ENCODE peak calls at places on chromosome 4, in five cellular contexts. E, W, G, V and F are unnamed samples.

GRCh38 chr4:109996531-109996930 is 83.8 kb downstream of the EGF start:
- DNase-seq in E (no peak), W (no peak), V (no peak), G (no peak), F (no peak)

GRCh38 chr4:183182873-183183725 is 84.0 kb downstream of the WWC2 start:
- DNase-seq in G (peak; percentile 22), V (no peak), E (no peak), W (no peak), F (no peak)

GRCh38 chr4:87985097-87985886 is 9.8 kb downstream of the SPP1 start:
- DNase-seq in G (no peak), V (no peak), W (no peak), E (no peak), F (no peak)

GRCh38 chr4:60605651-60606354 is 594.3 kb upstream of the ADGRL3 start:
- DNase-seq in V (no peak), G (no peak), W (no peak), E (no peak), F (no peak)

GRCh38 chr4:121428721-121429120 is 47.9 kb upstream of the QRFPR start:
- DNase-seq in V (no peak), E (no peak), W (no peak), G (no peak), F (no peak)

GRCh38 chr4:656651-657337 is 17.3 kb downstream of the ATP5ME start:
- DNase-seq in G (no peak), W (no peak), V (no peak), E (no peak), F (no peak)

GRCh38 chr4:79913581-79913980 is 159.4 kb downstream of the ANTXR2 start:
- DNase-seq in W (no peak), E (no peak), V (no peak), G (no peak), F (no peak)

GRCh38 chr4:84734037-84734436 is 151.1 kb downstream of the CDS1 start:
- DNase-seq in E (no peak), W (no peak), G (no peak), V (no peak), F (no peak)

GRCh38 chr4:47623916-47624554 is 139.0 kb downstream of the ATP10D start:
- DNase-seq in V (no peak), W (no peak), E (no peak), G (no peak), F (no peak)

GRCh38 chr4:26141101-26141830 is 179.5 kb upstream of the RBPJ start:
- DNase-seq in W (no peak), E (no peak), G (no peak), V (no peak), F (no peak)

GRCh38 chr4:139154952-139155557 is 22.0 kb downstream of the ELF2 start:
- DNase-seq in E (no peak), V (no peak), G (no peak), W (no peak), F (no peak)

GRCh38 chr4:99383381-99383780 is 30.8 kb upstream of the ADH1C start:
- DNase-seq in G (no peak), E (no peak), W (no peak), V (no peak), F (no peak)
- TF ChIP-seq CTCF in G (no peak), E (no peak), W (no peak), V (no peak), F (no peak)

GRCh38 chr4:105436414-105436813 is 37.4 kb downstream of the PPA2 start:
- DNase-seq in G (no peak), W (no peak), V (no peak), E (no peak), F (no peak)

GRCh38 chr4:105434940-105435339 is 38.9 kb downstream of the PPA2 start:
- DNase-seq in G (no peak), E (no peak), V (no peak), W (no peak), F (no peak)

DNA sequence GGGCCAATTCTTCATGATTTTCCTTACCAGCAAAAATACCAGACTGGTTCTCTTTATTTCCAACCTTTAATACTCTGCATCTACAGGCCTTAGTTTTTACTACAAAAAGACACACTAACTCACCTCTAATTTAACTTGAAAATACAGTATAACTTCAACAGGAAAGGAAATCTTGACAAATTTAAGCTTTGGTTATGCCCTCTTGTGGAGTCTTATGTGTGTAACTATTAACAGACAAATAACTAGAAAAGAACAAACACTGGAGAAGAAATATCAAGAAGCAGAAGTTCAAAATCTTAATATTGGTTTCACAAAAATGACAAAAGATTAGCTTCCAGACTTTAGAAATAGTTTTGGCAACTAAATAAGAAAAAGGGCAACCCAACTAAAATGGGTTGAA is 33.0 kb downstream of the PPA2 start:
- DNase-seq in E (no peak), V (no peak), W (no peak), G (no peak), F (no peak)
- TF ChIP-seq CTCF in E (no peak), V (no peak), W (no peak), G (no peak), F (no peak)

GRCh38 chr4:180962268-180962667 is 1280.9 kb upstream of the TENM3 start:
- DNase-seq in W (no peak), V (no peak), E (no peak), G (no peak), F (no peak)

DNA sequence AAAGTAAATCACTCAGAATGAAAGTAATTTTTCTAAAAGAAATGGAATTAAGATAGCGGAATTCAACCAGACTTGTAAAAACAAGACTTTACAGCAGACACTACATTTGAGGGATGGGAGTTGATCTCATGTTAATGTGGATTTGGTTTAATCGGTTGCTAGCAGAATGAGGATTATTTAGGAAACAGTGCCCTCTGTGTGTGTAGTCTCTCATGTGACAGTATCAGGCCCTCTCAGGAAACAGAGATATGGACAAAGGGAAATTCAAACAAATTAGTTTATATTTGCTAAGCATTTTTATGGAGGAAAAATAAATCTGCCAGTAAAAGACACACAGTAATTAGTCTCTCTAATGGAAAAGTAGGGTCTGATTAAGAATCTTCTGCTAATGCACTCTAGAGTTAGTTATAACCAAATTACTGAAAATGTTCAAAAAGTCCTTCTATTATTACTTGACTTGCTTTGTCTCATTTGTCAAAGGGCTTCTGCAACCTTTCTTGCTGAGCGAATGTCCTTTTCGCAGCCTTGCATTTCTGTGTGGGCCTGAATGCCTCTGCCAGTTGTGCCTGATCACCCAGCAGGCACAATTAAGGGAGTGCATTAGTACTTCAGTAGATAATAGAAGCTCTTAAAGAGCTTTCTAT is 1282.3 kb upstream of the TENM3 start:
- DNase-seq in E (no peak), W (no peak), G (no peak), V (no peak), F (no peak)
- TF ChIP-seq CTCF in E (no peak), W (no peak), G (no peak), V (no peak), F (no peak)

GRCh38 chr4:52868138-52868537 is 6.0 kb downstream of the RASL11B start:
- DNase-seq in V (no peak), G (peak; percentile 26), E (no peak), W (no peak), F (no peak)
- TF ChIP-seq CTCF in V (no peak), G (no peak), E (no peak), W (no peak), F (no peak)

GRCh38 chr4:23768541-23768940 is 121.3 kb downstream of the PPARGC1A start:
- DNase-seq in V (no peak), G (no peak), E (no peak), W (no peak), F (no peak)
- TF ChIP-seq CTCF in V (no peak), G (no peak), E (no peak), W (no peak), F (no peak)

DNA sequence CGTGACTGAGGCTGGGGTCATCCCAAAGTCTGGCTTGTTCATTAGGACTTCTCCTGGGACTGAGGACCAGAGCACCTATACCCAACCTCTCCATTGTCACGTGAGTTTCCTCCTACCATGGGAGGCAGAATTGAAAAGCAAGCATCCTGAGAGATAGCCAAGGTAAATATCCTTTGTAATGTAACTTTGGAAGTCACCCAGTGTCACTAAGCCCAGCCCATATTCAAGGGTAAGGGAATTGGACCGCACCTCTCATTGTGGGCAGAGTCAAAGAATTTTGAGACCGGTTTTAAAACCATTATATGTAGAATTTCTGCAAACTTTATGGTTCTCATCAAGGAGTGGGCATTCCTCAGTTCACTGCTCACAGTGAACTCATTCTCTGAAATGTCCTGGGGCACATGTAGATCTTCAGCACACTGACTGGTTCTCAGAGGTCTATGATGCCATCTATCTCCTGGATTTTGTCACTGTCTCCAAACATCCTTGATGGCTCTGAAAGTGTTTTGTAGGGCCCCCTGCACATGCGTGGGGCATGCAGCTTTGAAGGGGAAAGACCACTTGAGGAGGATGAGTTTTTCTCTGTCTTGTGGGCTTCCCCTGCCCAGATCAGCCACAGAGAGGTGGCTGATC is 35.3 kb upstream of the CHRNA9 start:
- DNase-seq in V (no peak), W (no peak), E (no peak), G (no peak), F (no peak)
- TF ChIP-seq CTCF in V (no peak), W (no peak), E (no peak), G (no peak), F (no peak)

DNA sequence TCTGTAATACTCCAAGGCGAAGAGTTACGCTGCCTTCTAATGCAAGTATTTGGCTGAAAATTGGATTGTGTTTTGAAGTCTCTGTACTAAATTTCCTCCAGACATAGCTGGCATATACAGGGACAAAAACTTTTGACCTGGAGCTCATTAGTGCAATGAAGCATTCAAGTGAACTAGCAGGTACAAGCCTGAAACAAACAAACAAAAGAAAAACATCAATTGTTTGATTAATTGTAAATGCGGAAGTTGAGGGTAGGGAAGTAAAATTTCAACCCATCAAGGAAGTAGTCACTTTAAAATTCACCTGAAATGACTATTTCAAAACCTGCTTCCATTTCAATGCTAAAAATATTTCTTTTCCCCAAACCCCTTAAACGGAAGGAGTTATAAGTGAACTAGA is 516.3 kb upstream of the ATOH1 start:
- DNase-seq in G (no peak), W (no peak), V (no peak), E (no peak), F (no peak)
- TF ChIP-seq CTCF in G (no peak), W (no peak), V (no peak), E (no peak), F (no peak)

GRCh38 chr4:2981256-2981804 is 18.0 kb downstream of the GRK4 start:
- DNase-seq in G (no peak), E (no peak), V (no peak), W (no peak), F (no peak)
- TF ChIP-seq CTCF in G (no peak), E (no peak), V (no peak), W (no peak), F (no peak)